ENCODE peak calls at places on chromosome 3, in eight cellular contexts. J is IMR-90, W is HFFc6, T is BE2C, N is A549, A is progenitor cell of endocrine pancreas, L is dorsolateral prefrontal cortex, Q is left ventricle myocardium inferior. K is an unnamed sample.
A peak's percentile ranks its signal among the peaks of the same experiment; 100 is the strongest.

GRCh38 chr3:113660901-113661300 is 35.5 kb downstream of the USF3 start:
- DNase-seq in J (peak; percentile 87), W (no peak), T (no peak), N (no peak), A (no peak), L (no peak), Q (no peak), K (no peak)

GRCh38 chr3:123449092-123449985 is 449 bp upstream of the ADCY5 start:
- DNase-seq in J (peak; percentile 10), W (no peak), T (peak; percentile 66), N (peak; percentile 36), A (peak; percentile 41), L (peak; percentile 72), Q (peak; percentile 61), K (peak; percentile 76)

GRCh38 chr3:128123231-128123537 is 428 bp downstream of the RUVBL1 start:
- DNase-seq in J (no peak), W (no peak), T (no peak), N (no peak), A (no peak), L (no peak), Q (no peak), K (no peak)

GRCh38 chr3:135848051-135848450 is 117.5 kb upstream of the PPP2R3A start:
- DNase-seq in J (no peak), W (no peak), T (no peak), N (no peak), A (no peak), L (no peak), Q (no peak), K (no peak)

GRCh38 chr3:13500133-13500885 is 20.2 kb downstream of the HDAC11 start:
- DNase-seq in J (no peak), W (no peak), T (peak; percentile 35), N (peak; percentile 75), A (no peak), L (no peak), Q (no peak), K (peak; percentile 67)

GRCh38 chr3:15300318-15301078 is 31.9 kb downstream of the SH3BP5 start:
- DNase-seq in J (peak; percentile 74), W (peak; percentile 76), T (peak; percentile 13), N (peak; percentile 67), A (no peak), L (peak; percentile 49), Q (no peak), K (no peak)

GRCh38 chr3:28667646-28668376 is 319.2 kb upstream of the AZI2 start:
- DNase-seq in J (peak; percentile 52), W (peak; percentile 44), T (peak; percentile 56), N (peak; percentile 11), A (peak; percentile 56), L (peak; percentile 18), Q (peak; percentile 39), K (peak; percentile 71)

GRCh38 chr3:10653866-10654611 is 148.7 kb upstream of the ATP2B2 start:
- DNase-seq in J (no peak), W (no peak), T (no peak), N (no peak), A (no peak), L (no peak), Q (no peak), K (no peak)

GRCh38 chr3:194487289-194488006 is 646 bp upstream of the ATP13A3 start:
- DNase-seq in J (no peak), W (no peak), T (no peak), N (no peak), A (no peak), L (peak; percentile 21), Q (peak; percentile 32), K (no peak)

GRCh38 chr3:194369522-194370279 is at the start of gene LRRC15:
- DNase-seq in J (peak; percentile 71), W (peak; percentile 74), T (no peak), N (peak; percentile 35), A (no peak), L (no peak), Q (no peak), K (peak; percentile 43)

GRCh38 chr3:123156276-123156995 is 45.3 kb upstream of the SEC22A start:
- DNase-seq in J (no peak), W (no peak), T (no peak), N (no peak), A (no peak), L (no peak), Q (no peak), K (no peak)

GRCh38 chr3:141680620-141681389 is 57.3 kb upstream of the RNF7 start:
- DNase-seq in J (peak; percentile 68), W (peak; percentile 41), T (peak; percentile 35), N (no peak), A (no peak), L (no peak), Q (peak; percentile 27), K (no peak)

GRCh38 chr3:71718069-71718468 is 7.1 kb downstream of the EIF4E3 start:
- DNase-seq in J (no peak), W (no peak), T (no peak), N (no peak), A (no peak), L (no peak), Q (no peak), K (no peak)

GRCh38 chr3:173410836-173411235 is 13.3 kb downstream of the NLGN1 start:
- DNase-seq in J (no peak), W (no peak), T (no peak), N (no peak), A (no peak), L (no peak), Q (no peak), K (no peak)

GRCh38 chr3:173411288-173412064 is 13.9 kb downstream of the NLGN1 start:
- DNase-seq in J (peak; percentile 51), W (peak; percentile 50), T (peak; percentile 15), N (no peak), A (no peak), L (no peak), Q (no peak), K (no peak)
- TF ChIP-seq CTCF in J (peak; percentile 63), W (peak; percentile 81), T (peak; percentile 43), N (peak; percentile 26), A (peak; percentile 60), L (peak; percentile 68), Q (peak; percentile 64), K (no peak)

DNA sequence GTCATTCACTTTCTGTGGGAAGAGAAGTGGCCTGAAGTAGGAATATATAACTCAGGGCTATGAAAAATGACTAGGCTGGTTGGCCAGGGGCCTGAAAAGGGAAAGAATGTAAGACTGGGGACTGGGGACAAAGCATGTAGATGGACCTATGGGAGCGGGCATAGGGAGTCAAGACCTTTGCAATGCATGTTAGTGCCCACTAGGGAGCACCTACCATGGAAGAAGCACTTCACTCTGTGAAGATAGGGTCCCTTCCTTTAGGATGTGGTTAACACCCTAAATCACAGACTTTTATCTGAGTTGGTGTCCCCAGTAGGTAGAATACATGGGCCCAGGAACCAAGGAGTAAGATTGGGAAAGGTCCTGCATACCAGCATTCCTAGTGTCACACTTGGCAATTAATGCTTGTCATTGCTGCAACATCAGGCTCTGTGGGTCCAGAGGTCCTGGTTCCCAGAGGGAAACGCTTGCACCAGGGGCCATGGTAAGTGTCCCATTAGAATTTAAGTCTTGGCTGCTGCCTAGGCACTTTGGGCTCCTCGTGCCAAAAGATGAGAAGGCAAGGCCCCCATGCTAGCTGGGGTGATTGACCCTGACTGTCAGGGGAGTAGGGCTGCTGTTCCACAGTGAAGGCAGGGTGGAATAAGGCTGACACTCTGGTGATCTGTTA is 79.6 kb downstream of the CRYGS start:
- DNase-seq in J (no peak), W (no peak), T (no peak), N (no peak), A (no peak), L (no peak), Q (no peak), K (no peak)
- TF ChIP-seq CTCF in J (no peak), W (peak; percentile 22), T (peak; percentile 38), N (no peak), A (peak; percentile 21), L (no peak), Q (no peak), K (no peak)

DNA sequence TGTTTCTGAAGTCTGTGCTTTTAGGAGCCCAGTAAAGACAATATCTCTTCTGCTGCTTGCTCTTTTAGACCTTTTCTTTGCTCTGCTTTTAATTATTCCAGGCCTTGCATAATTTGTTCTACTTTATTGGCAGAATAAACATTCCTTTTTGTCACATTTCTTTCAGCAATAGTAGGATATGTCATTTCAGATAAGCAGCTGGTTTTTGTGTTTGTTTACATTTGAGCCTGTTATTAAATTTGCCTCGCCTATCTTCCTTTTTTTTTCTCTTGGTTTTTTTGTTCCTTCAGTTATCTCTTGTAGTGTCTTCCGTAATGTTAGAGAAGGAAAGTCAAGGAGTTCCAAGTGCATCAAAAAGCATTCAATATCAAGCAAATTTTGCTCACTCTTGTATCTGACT is 16.4 kb downstream of the ZNF654 start:
- DNase-seq in J (no peak), W (no peak), T (no peak), N (no peak), A (no peak), L (no peak), Q (no peak), K (no peak)
- TF ChIP-seq CTCF in J (no peak), W (no peak), T (no peak), N (no peak), A (no peak), L (no peak), Q (no peak), K (no peak)

DNA sequence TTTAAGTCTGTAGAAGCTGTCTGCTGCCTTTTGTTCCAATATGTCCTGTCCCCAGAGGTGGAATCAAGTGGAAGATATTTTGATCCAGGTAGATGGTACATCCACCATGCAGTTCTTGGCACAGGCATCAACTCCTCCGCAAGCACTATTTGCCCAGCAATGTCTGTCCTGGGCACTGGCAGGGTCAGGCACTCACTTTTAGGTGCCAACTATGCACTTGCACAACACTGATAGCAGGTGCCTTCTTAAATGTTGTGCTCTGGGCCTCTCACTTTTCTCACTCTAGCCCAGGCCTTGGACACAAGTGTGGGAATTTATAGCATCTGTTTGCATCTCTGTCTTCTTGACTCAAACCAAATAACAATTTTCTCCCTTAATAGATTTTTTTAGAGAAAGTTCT is 140.5 kb upstream of the UBE2E2 start:
- DNase-seq in J (no peak), W (no peak), T (no peak), N (no peak), A (no peak), L (no peak), Q (no peak), K (no peak)
- TF ChIP-seq CTCF in J (no peak), W (no peak), T (no peak), N (no peak), A (no peak), L (no peak), Q (no peak), K (no peak)

K was measured in nephron progenitor cell.